ENCODE peak calls at places on chromosomes 7 and 10, in nine cellular contexts. H is tibial nerve, C is neuronal stem cell, T is Kasumi-1, E is NB4, B is left ventricle myocardium inferior, V is ovary, P is A172, U is suprapubic skin. G is an unnamed sample.

GRCh38 chr7:127870231-127870907 is 160.9 kb downstream of the LRRC4 start:
- DNase-seq in H (no peak), C (no peak), T (peak), E (peak), B (no peak), V (no peak), P (no peak), U (no peak), G (no peak)

GRCh38 chr10:76433161-76434005 is 1002.0 kb downstream of the LRMDA start:
- DNase-seq in H (no peak), C (no peak), T (no peak), E (no peak), B (peak), V (no peak), P (no peak), U (no peak), G (no peak)

GRCh38 chr10:79102056-79102874 is 33.5 kb downstream of the ZMIZ1 start:
- DNase-seq in H (peak), C (no peak), T (peak), E (no peak), B (peak), V (peak), P (peak), U (no peak), G (peak)

GRCh38 chr7:134936893-134937520 is 49.3 kb upstream of the AGBL3 start:
- DNase-seq in H (no peak), C (peak), T (no peak), E (no peak), B (no peak), V (no peak), P (no peak), U (no peak), G (no peak)

GRCh38 chr7:133679977-133680376 is 427.1 kb downstream of the EXOC4 start:
- DNase-seq in H (no peak), C (no peak), T (no peak), E (no peak), B (no peak), V (no peak), P (no peak), U (no peak), G (no peak)

GRCh38 chr10:48744587-48744986 is 59.9 kb downstream of the WDFY4 start:
- DNase-seq in H (no peak), C (no peak), T (no peak), E (no peak), B (no peak), V (no peak), P (no peak), U (no peak), G (no peak)

GRCh38 chr10:116292493-116292892 is 19.5 kb upstream of the GFRA1 start:
- DNase-seq in H (no peak), C (no peak), T (no peak), E (no peak), B (no peak), V (no peak), P (no peak), U (no peak), G (no peak)

GRCh38 chr7:55572378-55573233 is at the start of gene VOPP1:
- DNase-seq in H (no peak), C (peak), T (peak), E (peak), B (peak), V (peak), P (peak), U (no peak), G (peak)

GRCh38 chr7:106284516-106285050 is at the start of gene NAMPT:
- DNase-seq in H (peak), C (no peak), T (no peak), E (peak), B (peak), V (peak), P (peak), U (no peak), G (peak)

GRCh38 chr10:116385994-116386809 is 41.4 kb upstream of the PNLIPRP3 start:
- DNase-seq in H (peak), C (peak), T (peak), E (peak), B (no peak), V (no peak), P (peak), U (no peak), G (no peak)

GRCh38 chr7:84060760-84061261 is 133.8 kb downstream of the SEMA3A start:
- DNase-seq in H (no peak), C (no peak), T (no peak), E (no peak), B (no peak), V (no peak), P (peak), U (no peak), G (no peak)

GRCh38 chr10:15168781-15169554 is 475 bp upstream of the NMT2 start:
- DNase-seq in H (peak), C (peak), T (peak), E (peak), B (peak), V (peak), P (peak), U (peak), G (peak)

GRCh38 chr7:130936202-130936931 is 202.4 kb upstream of the KLF14 start:
- DNase-seq in H (no peak), C (no peak), T (no peak), E (no peak), B (no peak), V (no peak), P (no peak), U (no peak), G (no peak)

GRCh38 chr7:157263156-157263555 is 73.6 kb upstream of the DNAJB6 start:
- DNase-seq in H (no peak), C (no peak), T (no peak), E (no peak), B (no peak), V (no peak), P (no peak), U (no peak), G (no peak)

GRCh38 chr7:148153611-148154010 is 437.0 kb upstream of the C7orf33 start:
- DNase-seq in H (no peak), C (no peak), T (no peak), E (no peak), B (peak), V (peak), P (no peak), U (no peak), G (peak)

GRCh38 chr7:131157530-131158243 is 170.0 kb upstream of the MKLN1 start:
- DNase-seq in H (peak), C (no peak), T (no peak), E (no peak), B (no peak), V (no peak), P (no peak), U (peak), G (peak)

GRCh38 chr7:128931965-128932861 is 5.5 kb upstream of the IRF5 start:
- DNase-seq in H (no peak), C (no peak), T (no peak), E (no peak), B (no peak), V (no peak), P (no peak), U (peak), G (no peak)

GRCh38 chr10:102713483-102713813 is 749 bp downstream of the ARL3 start:
- DNase-seq in H (no peak), C (no peak), T (peak), E (no peak), B (no peak), V (no peak), P (no peak), U (no peak), G (no peak)

GRCh38 chr7:128775744-128776474 is at the start of gene OPN1SW:
- DNase-seq in H (no peak), C (no peak), T (no peak), E (no peak), B (no peak), V (no peak), P (no peak), U (no peak), G (no peak)

G was measured in prostate gland.